ENCODE peak calls at places on chromosomes 6 and 20, in six cellular contexts. One of them, this sample, is unnamed.
A peak's percentile ranks its signal among the peaks of the same experiment; 100 is the strongest.

GRCh38 chr6:158819213-158819976 is at the start of gene EZR:
- DNase-seq in SJSA1: peak; percentile 84
- DNase-seq in cardiac muscle cell: peak; percentile 80
- DNase-seq in heart left ventricle: peak; percentile 87
- DNase-seq in neuronal stem cell: peak; percentile 67
- DNase-seq in heart right ventricle: peak; percentile 74
- DNase-seq in this sample: peak; percentile 82

GRCh38 chr6:134247271-134247833 is 70.6 kb downstream of the SGK1 start:
- DNase-seq in SJSA1: no peak
- DNase-seq in cardiac muscle cell: no peak
- DNase-seq in heart left ventricle: no peak
- DNase-seq in neuronal stem cell: no peak
- DNase-seq in heart right ventricle: no peak
- DNase-seq in this sample: no peak

GRCh38 chr6:142885182-142885867 is 59.7 kb downstream of the HIVEP2 start:
- DNase-seq in SJSA1: peak; percentile 76
- DNase-seq in cardiac muscle cell: peak; percentile 95
- DNase-seq in heart left ventricle: peak; percentile 38
- DNase-seq in neuronal stem cell: peak; percentile 45
- DNase-seq in heart right ventricle: peak; percentile 61
- DNase-seq in this sample: peak; percentile 52

GRCh38 chr20:25336561-25337422 is 53.8 kb downstream of the ABHD12 start:
- DNase-seq in SJSA1: no peak
- DNase-seq in cardiac muscle cell: peak; percentile 57
- DNase-seq in heart left ventricle: no peak
- DNase-seq in neuronal stem cell: no peak
- DNase-seq in heart right ventricle: peak; percentile 24
- DNase-seq in this sample: no peak

GRCh38 chr6:133630651-133631050 is 258.3 kb upstream of the TCF21 start:
- DNase-seq in SJSA1: no peak
- DNase-seq in cardiac muscle cell: no peak
- DNase-seq in heart left ventricle: no peak
- DNase-seq in neuronal stem cell: no peak
- DNase-seq in heart right ventricle: no peak
- DNase-seq in this sample: no peak

GRCh38 chr6:90537027-90537426 is 49.8 kb downstream of the MAP3K7 start:
- DNase-seq in SJSA1: no peak
- DNase-seq in cardiac muscle cell: peak; percentile 73
- DNase-seq in heart left ventricle: no peak
- DNase-seq in neuronal stem cell: no peak
- DNase-seq in heart right ventricle: no peak
- DNase-seq in this sample: no peak

GRCh38 chr6:119110601-119111548 is 32.4 kb upstream of the FAM184A start:
- DNase-seq in SJSA1: no peak
- DNase-seq in cardiac muscle cell: peak; percentile 74
- DNase-seq in heart left ventricle: no peak
- DNase-seq in neuronal stem cell: peak; percentile 21
- DNase-seq in heart right ventricle: peak; percentile 55
- DNase-seq in this sample: peak; percentile 66

GRCh38 chr20:47355489-47356219 is 845 bp downstream of the ZMYND8 start:
- DNase-seq in SJSA1: no peak
- DNase-seq in cardiac muscle cell: peak; percentile 69
- DNase-seq in heart left ventricle: no peak
- DNase-seq in neuronal stem cell: no peak
- DNase-seq in heart right ventricle: no peak
- DNase-seq in this sample: no peak

GRCh38 chr20:61354501-61354900 is 102.4 kb downstream of the CDH4 start:
- DNase-seq in SJSA1: no peak
- DNase-seq in cardiac muscle cell: no peak
- DNase-seq in heart left ventricle: no peak
- DNase-seq in neuronal stem cell: no peak
- DNase-seq in heart right ventricle: no peak
- DNase-seq in this sample: no peak

GRCh38 chr20:46237221-46237620 is 71.1 kb downstream of the CDH22 start:
- DNase-seq in SJSA1: no peak
- DNase-seq in cardiac muscle cell: no peak
- DNase-seq in heart left ventricle: no peak
- DNase-seq in neuronal stem cell: no peak
- DNase-seq in heart right ventricle: no peak
- DNase-seq in this sample: no peak

GRCh38 chr6:38153076-38153475 is 333.5 kb downstream of the ZFAND3 start:
- DNase-seq in SJSA1: no peak
- DNase-seq in cardiac muscle cell: no peak
- DNase-seq in heart left ventricle: no peak
- DNase-seq in neuronal stem cell: no peak
- DNase-seq in heart right ventricle: no peak
- DNase-seq in this sample: no peak

GRCh38 chr6:7243188-7243942 is 69.6 kb downstream of the SSR1 start:
- DNase-seq in SJSA1: no peak
- DNase-seq in cardiac muscle cell: peak; percentile 75
- DNase-seq in heart left ventricle: no peak
- DNase-seq in neuronal stem cell: peak; percentile 74
- DNase-seq in heart right ventricle: peak; percentile 60
- DNase-seq in this sample: peak; percentile 66

GRCh38 chr6:131519670-131520436 is 53.2 kb upstream of the ARG1 start:
- DNase-seq in SJSA1: no peak
- DNase-seq in cardiac muscle cell: peak; percentile 61
- DNase-seq in heart left ventricle: no peak
- DNase-seq in neuronal stem cell: no peak
- DNase-seq in heart right ventricle: no peak
- DNase-seq in this sample: peak; percentile 61

GRCh38 chr6:164303092-164304007 is 888.8 kb downstream of the QKI start:
- DNase-seq in SJSA1: no peak
- DNase-seq in cardiac muscle cell: peak; percentile 86
- DNase-seq in heart left ventricle: peak; percentile 61
- DNase-seq in neuronal stem cell: no peak
- DNase-seq in heart right ventricle: peak; percentile 74
- DNase-seq in this sample: no peak

GRCh38 chr20:9615766-9616454 is 101.5 kb downstream of the LAMP5 start:
- DNase-seq in SJSA1: no peak
- DNase-seq in cardiac muscle cell: no peak
- DNase-seq in heart left ventricle: no peak
- DNase-seq in neuronal stem cell: no peak
- DNase-seq in heart right ventricle: no peak
- DNase-seq in this sample: no peak

GRCh38 chr20:44807051-44807683 is 3.2 kb downstream of the RIMS4 start:
- DNase-seq in SJSA1: no peak
- DNase-seq in cardiac muscle cell: no peak
- DNase-seq in heart left ventricle: no peak
- DNase-seq in neuronal stem cell: no peak
- DNase-seq in heart right ventricle: no peak
- DNase-seq in this sample: no peak

GRCh38 chr20:36384022-36384619 is 78.0 kb downstream of the DLGAP4 start:
- DNase-seq in SJSA1: no peak
- DNase-seq in cardiac muscle cell: peak; percentile 43
- DNase-seq in heart left ventricle: no peak
- DNase-seq in neuronal stem cell: peak; percentile 92
- DNase-seq in heart right ventricle: peak; percentile 8
- DNase-seq in this sample: peak; percentile 22

GRCh38 chr20:62305149-62305764 is 2.5 kb downstream of the ADRM1 start:
- DNase-seq in SJSA1: no peak
- DNase-seq in cardiac muscle cell: no peak
- DNase-seq in heart left ventricle: no peak
- DNase-seq in neuronal stem cell: no peak
- DNase-seq in heart right ventricle: no peak
- DNase-seq in this sample: no peak

GRCh38 chr20:4985658-4986057 is 15.7 kb downstream of the SLC23A2 start:
- DNase-seq in SJSA1: no peak
- DNase-seq in cardiac muscle cell: no peak
- DNase-seq in heart left ventricle: no peak
- DNase-seq in neuronal stem cell: no peak
- DNase-seq in heart right ventricle: no peak
- DNase-seq in this sample: no peak

GRCh38 chr6:24646771-24647170 is 780 bp upstream of the KIAA0319 start:
- DNase-seq in SJSA1: no peak
- DNase-seq in cardiac muscle cell: peak; percentile 18
- DNase-seq in heart left ventricle: no peak
- DNase-seq in neuronal stem cell: no peak
- DNase-seq in heart right ventricle: no peak
- DNase-seq in this sample: peak; percentile 50

GRCh38 chr6:14743465-14744211 is 502.2 kb upstream of the JARID2 start:
- DNase-seq in SJSA1: peak; percentile 95
- DNase-seq in cardiac muscle cell: peak; percentile 90
- DNase-seq in heart left ventricle: no peak
- DNase-seq in neuronal stem cell: no peak
- DNase-seq in heart right ventricle: no peak
- DNase-seq in this sample: peak; percentile 68

GRCh38 chr20:49270736-49271135 is 7.1 kb downstream of the ZNFX1 start:
- DNase-seq in SJSA1: no peak
- DNase-seq in cardiac muscle cell: no peak
- DNase-seq in heart left ventricle: no peak
- DNase-seq in neuronal stem cell: no peak
- DNase-seq in heart right ventricle: no peak
- DNase-seq in this sample: no peak

GRCh38 chr20:17841751-17842191 is 126.8 kb downstream of the SNX5 start:
- DNase-seq in SJSA1: no peak
- DNase-seq in cardiac muscle cell: peak; percentile 73
- DNase-seq in heart left ventricle: peak; percentile 69
- DNase-seq in neuronal stem cell: no peak
- DNase-seq in heart right ventricle: peak; percentile 71
- DNase-seq in this sample: no peak

GRCh38 chr20:41245086-41245707 is 72.3 kb downstream of the ZHX3 start:
- DNase-seq in SJSA1: no peak
- DNase-seq in cardiac muscle cell: peak; percentile 54
- DNase-seq in heart left ventricle: peak; percentile 34
- DNase-seq in neuronal stem cell: peak; percentile 47
- DNase-seq in heart right ventricle: peak; percentile 42
- DNase-seq in this sample: no peak

GRCh38 chr20:2865630-2866029 is 7.7 kb upstream of the PTPRA start:
- DNase-seq in SJSA1: no peak
- DNase-seq in cardiac muscle cell: no peak
- DNase-seq in heart left ventricle: no peak
- DNase-seq in neuronal stem cell: no peak
- DNase-seq in heart right ventricle: no peak
- DNase-seq in this sample: no peak

GRCh38 chr6:83824388-83824801 is 28.8 kb upstream of the RIPPLY2 start:
- DNase-seq in SJSA1: no peak
- DNase-seq in cardiac muscle cell: no peak
- DNase-seq in heart left ventricle: no peak
- DNase-seq in neuronal stem cell: no peak
- DNase-seq in heart right ventricle: no peak
- DNase-seq in this sample: no peak

GRCh38 chr20:31595654-31596411 is 9.3 kb upstream of the ID1 start:
- DNase-seq in SJSA1: peak; percentile 98
- DNase-seq in cardiac muscle cell: peak; percentile 97
- DNase-seq in heart left ventricle: peak; percentile 88
- DNase-seq in neuronal stem cell: no peak
- DNase-seq in heart right ventricle: peak; percentile 89
- DNase-seq in this sample: peak; percentile 96

GRCh38 chr6:1747531-1747930 is 137.8 kb downstream of the FOXC1 start:
- DNase-seq in SJSA1: no peak
- DNase-seq in cardiac muscle cell: no peak
- DNase-seq in heart left ventricle: no peak
- DNase-seq in neuronal stem cell: no peak
- DNase-seq in heart right ventricle: no peak
- DNase-seq in this sample: no peak

GRCh38 chr6:1745814-1746213 is 136.1 kb downstream of the FOXC1 start:
- DNase-seq in SJSA1: no peak
- DNase-seq in cardiac muscle cell: no peak
- DNase-seq in heart left ventricle: no peak
- DNase-seq in neuronal stem cell: no peak
- DNase-seq in heart right ventricle: no peak
- DNase-seq in this sample: no peak

GRCh38 chr6:1744543-1744942 is 134.8 kb downstream of the FOXC1 start:
- DNase-seq in SJSA1: no peak
- DNase-seq in cardiac muscle cell: no peak
- DNase-seq in heart left ventricle: no peak
- DNase-seq in neuronal stem cell: no peak
- DNase-seq in heart right ventricle: no peak
- DNase-seq in this sample: no peak

GRCh38 chr6:1746919-1747460 is 137.3 kb downstream of the FOXC1 start:
- DNase-seq in SJSA1: no peak
- DNase-seq in cardiac muscle cell: no peak
- DNase-seq in heart left ventricle: no peak
- DNase-seq in neuronal stem cell: no peak
- DNase-seq in heart right ventricle: no peak
- DNase-seq in this sample: no peak

GRCh38 chr6:1749041-1749440 is 139.3 kb downstream of the FOXC1 start:
- DNase-seq in SJSA1: no peak
- DNase-seq in cardiac muscle cell: no peak
- DNase-seq in heart left ventricle: no peak
- DNase-seq in neuronal stem cell: no peak
- DNase-seq in heart right ventricle: no peak
- DNase-seq in this sample: peak; percentile 76
- H3K4me3 ChIP-seq in SJSA1: peak overlapping the region; percentile 12
- H3K4me3 ChIP-seq in cardiac muscle cell: no peak overlapping the region
- H3K4me3 ChIP-seq in heart left ventricle: no peak overlapping the region
- H3K4me3 ChIP-seq in neuronal stem cell: no peak overlapping the region
- H3K4me3 ChIP-seq in heart right ventricle: no peak overlapping the region
- H3K4me3 ChIP-seq in this sample: no peak overlapping the region

DNA sequence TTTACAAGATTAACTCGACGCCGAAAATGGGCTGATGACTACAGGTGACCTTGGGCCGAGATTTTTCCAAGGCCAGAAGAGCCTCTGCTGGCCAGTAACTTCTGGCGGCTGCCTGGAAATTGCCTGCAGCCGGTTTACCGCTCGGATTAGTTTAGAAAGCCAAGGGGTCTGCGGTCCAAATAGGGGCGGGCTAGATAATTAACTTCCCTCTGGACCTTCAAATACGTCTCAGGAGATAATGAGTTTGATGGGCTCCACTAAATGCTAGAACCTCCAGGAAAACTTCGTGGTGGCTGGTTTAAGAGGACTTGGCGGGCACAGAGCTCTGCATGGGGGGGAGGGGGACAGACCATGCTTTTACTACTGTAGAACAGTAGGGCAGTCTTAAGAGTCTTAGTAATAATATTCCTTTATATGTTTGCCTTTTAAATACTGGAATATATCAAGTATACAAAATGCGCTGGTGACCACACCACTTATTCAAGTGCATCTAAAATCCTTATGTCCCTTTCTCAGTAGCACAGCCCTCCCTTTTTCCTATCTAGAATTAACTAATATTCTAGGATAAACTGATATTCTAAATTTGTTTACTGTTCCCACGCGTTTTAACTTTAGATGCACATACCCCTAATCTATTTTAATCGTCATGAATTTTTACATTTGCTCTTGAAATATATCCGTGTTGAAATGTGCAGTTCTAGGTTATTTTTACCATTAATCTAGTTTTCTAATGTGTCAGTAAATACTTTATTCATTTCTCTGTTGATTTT is 107.6 kb upstream of the PRSS16 start:
- DNase-seq in SJSA1: no peak
- DNase-seq in cardiac muscle cell: peak; percentile 30
- DNase-seq in heart left ventricle: no peak
- DNase-seq in neuronal stem cell: no peak
- DNase-seq in heart right ventricle: no peak
- DNase-seq in this sample: peak; percentile 53
- H3K4me1 ChIP-seq in SJSA1: peaks cover 5% of the 10 kb centered on the region
- H3K4me1 ChIP-seq in cardiac muscle cell: peaks cover 24% of the 10 kb centered on the region
- H3K4me1 ChIP-seq in heart left ventricle: no peaks in the 10 kb centered on the region
- H3K4me1 ChIP-seq in neuronal stem cell: peaks cover 17% of the 10 kb centered on the region
- H3K4me1 ChIP-seq in heart right ventricle: peaks cover 36% of the 10 kb centered on the region
- H3K4me1 ChIP-seq in this sample: no peaks in the 10 kb centered on the region

GRCh38 chr6:42124223-42124836 is 18.1 kb downstream of the C6orf132 start:
- DNase-seq in SJSA1: no peak
- DNase-seq in cardiac muscle cell: no peak
- DNase-seq in heart left ventricle: no peak
- DNase-seq in neuronal stem cell: no peak
- DNase-seq in heart right ventricle: no peak
- DNase-seq in this sample: no peak
- H3K27ac ChIP-seq in SJSA1: no peak overlapping the region
- H3K27ac ChIP-seq in cardiac muscle cell: peak overlapping the region; percentile 30
- H3K27ac ChIP-seq in heart left ventricle: no peak overlapping the region
- H3K27ac ChIP-seq in neuronal stem cell: no peak overlapping the region
- H3K27ac ChIP-seq in heart right ventricle: peak overlapping the region; percentile 62
- H3K27ac ChIP-seq in this sample: peak overlapping the region; percentile 85

GRCh38 chr20:278181-278580 is 12.4 kb downstream of the C20orf96 start:
- DNase-seq in SJSA1: no peak
- DNase-seq in cardiac muscle cell: no peak
- DNase-seq in heart left ventricle: no peak
- DNase-seq in neuronal stem cell: no peak
- DNase-seq in heart right ventricle: no peak
- DNase-seq in this sample: no peak
- H3K4me3 ChIP-seq in SJSA1: no peak overlapping the region
- H3K4me3 ChIP-seq in cardiac muscle cell: no peak overlapping the region
- H3K4me3 ChIP-seq in heart left ventricle: no peak overlapping the region
- H3K4me3 ChIP-seq in neuronal stem cell: no peak overlapping the region
- H3K4me3 ChIP-seq in heart right ventricle: no peak overlapping the region
- H3K4me3 ChIP-seq in this sample: no peak overlapping the region